ENCODE peak calls at places on chromosomes 12 and 14, in five cellular contexts. R is cardiac fibroblast, U is A673, C is K562, K is WTC11. E is an unnamed sample.

GRCh38 chr14:80607430-80608200 is 333.9 kb downstream of the CEP128 start:
- DNase-seq in R (peak; percentile 84), U (peak; percentile 33), C (no peak), K (no peak), E (no peak)

GRCh38 chr12:116122639-116123038 is 154.9 kb downstream of the MED13L start:
- DNase-seq in R (no peak), U (peak; percentile 65), C (no peak), K (no peak), E (no peak)

GRCh38 chr12:66636771-66637170 is 42.1 kb downstream of the GRIP1 start:
- DNase-seq in R (no peak), U (no peak), C (no peak), K (no peak), E (no peak)

GRCh38 chr12:32603858-32604257 is 75.2 kb upstream of the DNM1L start:
- DNase-seq in R (peak; percentile 31), U (no peak), C (no peak), K (no peak), E (no peak)

GRCh38 chr12:103642240-103642864 is 55.3 kb downstream of the STAB2 start:
- DNase-seq in R (no peak), U (no peak), C (no peak), K (no peak), E (no peak)

GRCh38 chr12:51388066-51388799 is 3.0 kb downstream of the GALNT6 start:
- DNase-seq in R (peak; percentile 71), U (peak; percentile 54), C (peak; percentile 60), K (no peak), E (no peak)

GRCh38 chr12:113537751-113538087 is 66.0 kb upstream of the LHX5 start:
- DNase-seq in R (no peak), U (no peak), C (no peak), K (no peak), E (no peak)

GRCh38 chr12:113957627-113958026 is 8.5 kb downstream of the RBM19 start:
- DNase-seq in R (no peak), U (no peak), C (no peak), K (no peak), E (no peak)

GRCh38 chr12:76871082-76871481 is 7.7 kb downstream of the CSRP2 start:
- DNase-seq in R (no peak), U (no peak), C (peak; percentile 82), K (no peak), E (no peak)

GRCh38 chr14:53855574-53855973 is 101.1 kb downstream of the BMP4 start:
- DNase-seq in R (no peak), U (no peak), C (no peak), K (no peak), E (no peak)

GRCh38 chr12:105955608-105955931 is 183.2 kb downstream of the NUAK1 start:
- DNase-seq in R (no peak), U (no peak), C (peak; percentile 13), K (no peak), E (no peak)

GRCh38 chr14:24236689-24237462 is 4.1 kb downstream of the GMPR2 start:
- DNase-seq in R (no peak), U (no peak), C (no peak), K (no peak), E (no peak)

GRCh38 chr12:52847335-52848102 is 1.3 kb downstream of the KRT78 start:
- DNase-seq in R (peak; percentile 36), U (peak; percentile 25), C (no peak), K (no peak), E (no peak)

GRCh38 chr12:3740840-3741239 is 12.1 kb downstream of the CRACR2A start:
- DNase-seq in R (no peak), U (no peak), C (no peak), K (no peak), E (no peak)

GRCh38 chr14:24080142-24080530 is 8.8 kb downstream of the CPNE6 start:
- DNase-seq in R (no peak), U (no peak), C (no peak), K (no peak), E (no peak)

GRCh38 chr12:52630104-52630500 is 11.7 kb upstream of the KRT73 start:
- DNase-seq in R (no peak), U (no peak), C (no peak), K (no peak), E (no peak)

GRCh38 chr12:132154341-132154761 is 10.1 kb downstream of the NOC4L start:
- DNase-seq in R (no peak), U (no peak), C (no peak), K (no peak), E (no peak)

GRCh38 chr12:128920468-128920867 is 67.2 kb downstream of the GLT1D1 start:
- DNase-seq in R (peak; percentile 3), U (no peak), C (no peak), K (no peak), E (no peak)

GRCh38 chr12:112482734-112483133 is 64.0 kb downstream of the PTPN11 start:
- DNase-seq in R (no peak), U (no peak), C (no peak), K (no peak), E (no peak)

GRCh38 chr12:130213249-130213648 is 51.0 kb downstream of the FZD10 start:
- DNase-seq in R (no peak), U (no peak), C (no peak), K (no peak), E (no peak)

GRCh38 chr12:79661629-79662028 is 29.1 kb downstream of the PAWR start:
- DNase-seq in R (no peak), U (no peak), C (no peak), K (no peak), E (no peak)

GRCh38 chr14:95137804-95138167 is 19.5 kb downstream of the DICER1 start:
- DNase-seq in R (peak; percentile 28), U (no peak), C (no peak), K (no peak), E (no peak)

GRCh38 chr14:99325016-99325415 is 53.0 kb upstream of the BCL11B start:
- DNase-seq in R (no peak), U (no peak), C (no peak), K (no peak), E (no peak)

GRCh38 chr14:82398313-82398712 is 864.7 kb upstream of the SEL1L start:
- DNase-seq in R (no peak), U (no peak), C (no peak), K (no peak), E (no peak)

GRCh38 chr14:36520601-36521525 is 831 bp upstream of the NKX2-1 start:
- DNase-seq in R (peak; percentile 15), U (no peak), C (peak; percentile 24), K (peak; percentile 73), E (peak; percentile 71)

GRCh38 chr12:46209914-46210834 is 58.7 kb downstream of the SLC38A1 start:
- DNase-seq in R (peak; percentile 72), U (peak; percentile 32), C (no peak), K (no peak), E (no peak)

GRCh38 chr12:89373772-89374572 is 21.7 kb upstream of the DUSP6 start:
- DNase-seq in R (peak; percentile 86), U (peak; percentile 95), C (no peak), K (no peak), E (no peak)

DNA sequence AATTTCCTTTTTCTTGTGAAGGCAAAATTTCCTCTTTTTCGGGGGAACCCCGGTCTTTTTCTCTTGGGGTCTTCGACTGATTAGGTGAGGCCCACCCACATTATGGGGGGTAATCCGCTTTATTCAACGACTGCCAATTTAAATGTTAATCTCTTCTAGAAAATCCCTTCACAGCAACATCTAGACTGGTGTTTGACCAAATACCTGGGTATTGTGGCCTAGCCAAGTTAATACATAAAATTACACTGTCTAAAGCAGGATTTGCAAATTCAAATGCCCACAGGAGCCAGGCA is 170.0 kb upstream of the FOXN3 start:
- DNase-seq in R (no peak), U (no peak), C (no peak), K (no peak), E (no peak)
- TF ChIP-seq CTCF in R (no peak), U (no peak), C (no peak), K (no peak), E (no peak)

DNA sequence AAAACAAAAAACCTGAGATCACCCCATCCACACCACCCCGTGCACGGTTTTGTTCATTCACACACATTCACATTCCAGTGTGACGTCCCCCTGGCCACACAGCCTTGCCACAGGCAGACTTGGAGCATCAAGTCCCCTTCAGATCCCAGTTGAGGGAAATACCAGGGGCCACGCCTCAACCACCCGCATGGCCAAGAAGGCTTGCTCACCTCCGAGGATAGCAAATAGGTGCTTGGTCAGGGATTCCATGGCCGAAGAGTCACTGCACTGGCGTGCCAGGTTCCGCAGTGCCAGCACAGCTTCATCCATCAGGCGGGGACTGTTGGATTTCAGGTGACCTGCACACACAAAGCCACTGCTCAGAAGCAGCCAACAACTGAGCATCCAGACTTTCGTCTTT is 19.0 kb downstream of the GCN1 start:
- DNase-seq in R (no peak), U (no peak), C (no peak), K (no peak), E (no peak)
- TF ChIP-seq CTCF in R (no peak), U (no peak), C (no peak), K (no peak), E (no peak)

GRCh38 chr14:69708049-69708448 is 58.9 kb upstream of the SRSF5 start:
- DNase-seq in R (no peak), U (no peak), C (no peak), K (no peak), E (no peak)

GRCh38 chr14:69711065-69711464 is 55.9 kb upstream of the SRSF5 start:
- DNase-seq in R (peak; percentile 41), U (peak; percentile 44), C (no peak), K (no peak), E (no peak)

GRCh38 chr14:69711471-69712216 is 55.3 kb upstream of the SRSF5 start:
- DNase-seq in R (no peak), U (no peak), C (no peak), K (no peak), E (no peak)

GRCh38 chr14:69710378-69710777 is 56.6 kb upstream of the SRSF5 start:
- DNase-seq in R (no peak), U (no peak), C (no peak), K (no peak), E (no peak)

DNA sequence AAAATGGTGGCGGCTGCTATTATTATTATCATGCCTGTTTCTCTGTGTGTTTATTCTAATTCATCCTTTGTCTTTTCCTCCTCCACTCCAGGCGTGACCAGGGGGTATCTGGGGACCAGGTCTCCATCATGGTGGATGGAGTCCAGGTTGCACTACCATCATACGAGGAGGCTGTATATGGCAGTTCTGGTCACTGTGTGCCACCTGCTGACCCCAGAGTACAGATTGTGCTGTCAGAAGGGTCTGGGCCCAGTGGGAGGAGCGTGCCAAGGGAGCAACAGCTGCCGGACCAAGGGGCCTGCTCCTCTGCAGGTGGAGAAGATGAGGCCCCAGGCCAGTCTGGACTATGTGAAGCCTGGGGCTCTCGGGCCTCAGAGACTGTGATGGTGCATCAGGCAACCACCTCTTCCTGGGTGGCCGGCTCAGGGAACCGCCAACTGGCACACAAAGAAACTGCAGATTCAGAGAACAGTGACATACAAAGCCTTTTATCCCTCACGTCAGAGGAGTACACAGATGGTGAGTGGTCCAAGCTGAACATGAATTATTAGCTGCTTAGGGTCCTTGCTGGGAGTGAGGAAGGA is 58.3 kb upstream of the SRSF5 start:
- DNase-seq in R (no peak), U (no peak), C (no peak), K (peak; percentile 66), E (no peak)
- TF ChIP-seq CTCF in R (peak; percentile 24), U (peak; percentile 43), C (peak; percentile 35), K (no peak), E (no peak)

DNA sequence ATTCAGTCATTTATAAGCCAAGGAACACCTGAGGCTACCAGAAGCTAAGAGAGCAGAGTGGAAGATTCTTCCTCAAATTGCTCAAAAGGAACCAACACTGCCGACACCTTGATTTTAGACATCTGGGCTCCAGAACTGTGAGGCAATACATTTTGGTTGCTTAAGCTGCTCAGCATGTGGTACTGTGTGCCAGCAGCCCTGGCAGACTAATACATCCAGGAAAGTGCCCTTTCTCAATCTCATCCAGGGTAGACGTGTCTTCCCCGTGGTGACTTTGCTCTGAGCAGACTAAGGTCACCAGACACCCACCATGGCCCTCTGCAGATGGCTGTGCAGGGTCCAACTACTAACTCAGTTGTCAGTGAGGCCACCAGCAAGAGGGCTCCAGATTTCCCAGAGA is 122.8 kb downstream of the VRK1 start:
- DNase-seq in R (no peak), U (peak; percentile 61), C (no peak), K (no peak), E (no peak)
- TF ChIP-seq CTCF in R (no peak), U (no peak), C (no peak), K (no peak), E (no peak)